ENCODE peak calls at places on chromosomes 1 and 21, in five cellular contexts. F is astrocyte of the spinal cord, G is AG09319, N is hippocampal formation, O is B cell. Y is an unnamed sample.

GRCh38 chr1:11059166-11059989 is 440 bp downstream of the SRM start:
- DNase-seq in O (no peak), N (no peak), F (no peak), G (no peak), Y (no peak)

GRCh38 chr1:2611621-2612437 is 21.0 kb downstream of the MMEL1 start:
- DNase-seq in N (no peak), O (no peak), F (no peak), G (no peak), Y (no peak)

GRCh38 chr1:9719978-9720722 is 68.6 kb downstream of the PIK3CD start:
- DNase-seq in F (no peak), N (no peak), O (no peak), G (no peak), Y (no peak)

GRCh38 chr1:21672478-21673276 is 3.5 kb upstream of the RAP1GAP start:
- DNase-seq in F (no peak), G (no peak), N (no peak), O (peak), Y (no peak)

GRCh38 chr1:15955552-15955951 is 20.3 kb downstream of the ZBTB17 start:
- DNase-seq in F (no peak), G (no peak), N (no peak), O (no peak), Y (no peak)

GRCh38 chr1:56120021-56120420 is 459.3 kb downstream of the PLPP3 start:
- DNase-seq in F (peak), G (no peak), N (no peak), O (no peak), Y (no peak)

GRCh38 chr21:35051287-35051818 is 2.3 kb upstream of the RUNX1 start:
- DNase-seq in O (peak), G (peak), N (peak), F (peak), Y (peak)

GRCh38 chr1:53681647-53682368 is 57.2 kb downstream of the GLIS1 start:
- DNase-seq in N (no peak), F (no peak), G (no peak), O (no peak), Y (no peak)

GRCh38 chr1:183279835-183280234 is 93.8 kb downstream of the LAMC2 start:
- DNase-seq in F (peak), N (no peak), O (no peak), G (peak), Y (no peak)

GRCh38 chr21:30434033-30434631 is 4.1 kb downstream of the KRTAP13-4 start:
- DNase-seq in F (peak), N (no peak), O (no peak), G (no peak), Y (peak)

GRCh38 chr1:94729287-94729686 is 90.9 kb upstream of the SLC44A3 start:
- DNase-seq in F (peak), O (no peak), N (no peak), G (peak), Y (no peak)

GRCh38 chr21:43684424-43684823 is 25.1 kb downstream of the RRP1B start:
- DNase-seq in O (no peak), G (no peak), F (no peak), N (no peak), Y (no peak)

GRCh38 chr1:155410931-155411330 is 90.2 kb downstream of the RUSC1 start:
- DNase-seq in F (no peak), N (no peak), O (no peak), G (no peak), Y (no peak)

GRCh38 chr21:15653710-15654109 is 76.1 kb upstream of the USP25 start:
- DNase-seq in N (no peak), O (no peak), G (no peak), F (no peak), Y (no peak)

GRCh38 chr1:155463865-155464264 is 98.7 kb downstream of the ASH1L start:
- DNase-seq in N (no peak), F (peak), G (peak), O (no peak), Y (no peak)

GRCh38 chr1:161182214-161182613 is 4.9 kb upstream of the B4GALT3 start:
- DNase-seq in G (no peak), F (peak), N (no peak), O (no peak), Y (no peak)

GRCh38 chr1:198763298-198763714 is 124.5 kb downstream of the PTPRC start:
- DNase-seq in N (peak), G (no peak), O (no peak), F (no peak), Y (peak)

Y was measured in midbrain.